ENCODE peak calls at places on chromosomes 12 and 14, in six cellular contexts. O, Q, Z, S, E and R are unnamed samples.

GRCh38 chr14:101410126-101410525 is 151.2 kb upstream of the DIO3 start:
- DNase-seq in E (no peak), O (no peak), Q (no peak), Z (no peak), S (no peak), R (no peak)

GRCh38 chr14:61461808-61462275 is 140.5 kb downstream of the PRKCH start:
- DNase-seq in E (peak; percentile 79), Q (no peak), Z (peak; percentile 87), O (no peak), S (peak; percentile 60), R (no peak)

GRCh38 chr12:108133482-108133881 is 4.4 kb downstream of the WSCD2 start:
- DNase-seq in Q (no peak), O (no peak), S (no peak), Z (no peak), E (no peak), R (no peak)

GRCh38 chr12:80632835-80633234 is 74.6 kb upstream of the MYF6 start:
- DNase-seq in S (peak; percentile 24), Z (no peak), Q (no peak), O (no peak), E (peak; percentile 23), R (no peak)

GRCh38 chr14:24362241-24362960 is 5.6 kb upstream of the NFATC4 start:
- DNase-seq in E (peak; percentile 77), O (no peak), S (no peak), Q (no peak), Z (no peak), R (no peak)

GRCh38 chr12:132285311-132285741 is 44.1 kb downstream of the GALNT9 start:
- DNase-seq in S (no peak), Q (no peak), O (no peak), Z (no peak), E (no peak), R (no peak)

GRCh38 chr14:92923744-92924103 is 774 bp downstream of the CHGA start:
- DNase-seq in E (no peak), Q (no peak), O (no peak), S (no peak), Z (no peak), R (no peak)

GRCh38 chr12:22230280-22230794 is 104.2 kb downstream of the ST8SIA1 start:
- DNase-seq in Z (peak; percentile 39), E (no peak), S (no peak), Q (no peak), O (no peak), R (no peak)

GRCh38 chr12:90407841-90408240 is 547.1 kb downstream of the CCER1 start:
- DNase-seq in S (no peak), Z (no peak), Q (no peak), O (no peak), E (no peak), R (no peak)

GRCh38 chr12:3342051-3342450 is 149.0 kb upstream of the PRMT8 start:
- DNase-seq in E (peak; percentile 48), S (peak; percentile 78), O (no peak), Z (peak; percentile 50), Q (no peak), R (no peak)

GRCh38 chr12:123948401-123949117 is 24.1 kb downstream of the CCDC92 start:
- DNase-seq in Q (no peak), E (no peak), Z (peak; percentile 10), S (no peak), O (no peak), R (no peak)

GRCh38 chr12:62006076-62006732 is 254.0 kb upstream of the USP15 start:
- DNase-seq in Z (peak; percentile 51), O (peak; percentile 1), Q (no peak), E (peak; percentile 29), S (peak; percentile 74), R (peak; percentile 5)

GRCh38 chr14:53412819-53413664 is 259.9 kb upstream of the DDHD1 start:
- DNase-seq in S (no peak), O (no peak), E (peak; percentile 18), Q (no peak), Z (no peak), R (no peak)

GRCh38 chr14:28298156-28298555 is 468.4 kb upstream of the FOXG1 start:
- DNase-seq in Q (no peak), E (no peak), Z (peak; percentile 26), O (no peak), S (no peak), R (no peak)

GRCh38 chr12:110619534-110619953 is 5.6 kb downstream of the TCTN1 start:
- DNase-seq in E (peak; percentile 13), Z (no peak), O (no peak), Q (no peak), S (no peak), R (no peak)

GRCh38 chr14:38224328-38224727 is 16.6 kb downstream of the SSTR1 start:
- DNase-seq in O (no peak), Z (no peak), E (no peak), Q (no peak), S (no peak), R (no peak)

GRCh38 chr14:106459971-106460730 is 933.8 kb downstream of the TMEM121 start:
- DNase-seq in Q (no peak), E (no peak), S (no peak), O (no peak), Z (no peak), R (no peak)

GRCh38 chr12:1885082-1885596 is 33.3 kb downstream of the CACNA2D4 start:
- DNase-seq in Z (no peak), O (no peak), Q (no peak), E (no peak), S (no peak), R (no peak)

GRCh38 chr12:123910057-123910456 is 62.6 kb downstream of the CCDC92 start:
- DNase-seq in O (no peak), E (no peak), S (no peak), Q (no peak), Z (no peak), R (no peak)

GRCh38 chr12:106288510-106289195 is 13.9 kb upstream of the TCP11L2 start:
- DNase-seq in E (peak; percentile 89), S (no peak), Q (no peak), O (peak; percentile 45), Z (peak; percentile 73), R (no peak)

GRCh38 chr14:88044782-88045446 is 40.0 kb downstream of the GPR65 start:
- DNase-seq in Z (no peak), Q (no peak), O (no peak), S (no peak), E (no peak), R (no peak)

GRCh38 chr14:34911209-34912150 is 36.3 kb upstream of the BAZ1A start:
- DNase-seq in Q (no peak), O (no peak), S (no peak), E (peak; percentile 62), Z (peak; percentile 82), R (no peak)

GRCh38 chr12:89960607-89961394 is 252.2 kb upstream of the ATP2B1 start:
- DNase-seq in Z (peak; percentile 11), E (peak; percentile 43), S (no peak), Q (no peak), O (no peak), R (no peak)

GRCh38 chr12:54016478-54016964 is 7.7 kb downstream of the HOXC8 start:
- DNase-seq in E (peak; percentile 88), Z (no peak), Q (peak; percentile 43), S (no peak), O (no peak), R (no peak)

GRCh38 chr14:34205799-34206198 is 254.9 kb upstream of the EGLN3 start:
- DNase-seq in Q (no peak), S (no peak), E (no peak), Z (no peak), O (no peak), R (no peak)

GRCh38 chr14:77369280-77369679 is 7.6 kb downstream of the TMED8 start:
- DNase-seq in O (no peak), Q (no peak), S (no peak), E (no peak), Z (no peak), R (no peak)

GRCh38 chr14:65483647-65484046 is 71.1 kb downstream of the FUT8 start:
- DNase-seq in Z (no peak), O (no peak), E (peak; percentile 13), S (no peak), Q (no peak), R (no peak)

GRCh38 chr12:113050808-113051207 is 5.7 kb upstream of the DTX1 start:
- DNase-seq in O (no peak), E (no peak), S (no peak), Z (no peak), Q (no peak), R (no peak)

GRCh38 chr14:68363401-68363800 is 429.5 kb downstream of the ZFP36L1 start:
- DNase-seq in Q (no peak), Z (peak; percentile 46), S (no peak), E (no peak), O (no peak), R (no peak)

GRCh38 chr12:607541-608001 is 55.7 kb downstream of the NINJ2 start:
- DNase-seq in S (no peak), Z (peak; percentile 61), Q (no peak), E (no peak), O (peak; percentile 49), R (no peak)

GRCh38 chr14:70663707-70664179 is 22.0 kb downstream of the TTC9 start:
- DNase-seq in E (peak; percentile 90), O (no peak), Q (no peak), Z (no peak), S (no peak), R (no peak)

GRCh38 chr14:95300002-95300696 is 19.6 kb downstream of the CLMN start:
- DNase-seq in Z (no peak), E (no peak), O (no peak), Q (no peak), S (peak; percentile 83), R (no peak)

GRCh38 chr14:50605776-50606175 is 45.8 kb downstream of the ATL1 start:
- DNase-seq in Z (peak; percentile 49), O (peak; percentile 49), E (peak; percentile 10), S (no peak), Q (no peak), R (peak; percentile 45)

GRCh38 chr14:89139404-89140247 is 277.4 kb downstream of the FOXN3 start:
- DNase-seq in O (no peak), E (no peak), Q (no peak), Z (no peak), S (peak; percentile 76), R (no peak)

GRCh38 chr12:53761306-53761705 is 9.5 kb upstream of the CISTR start:
- DNase-seq in Q (no peak), S (no peak), E (peak; percentile 66), Z (no peak), O (no peak), R (no peak)

GRCh38 chr12:121145221-121145620 is 12.5 kb downstream of the P2RX7 start:
- DNase-seq in E (peak; percentile 3), Q (no peak), O (no peak), S (no peak), Z (peak; percentile 21), R (no peak)

GRCh38 chr12:24991209-24992049 is 42.5 kb upstream of the BCAT1 start:
- DNase-seq in Q (peak; percentile 15), O (peak; percentile 26), E (peak; percentile 60), Z (peak; percentile 71), S (peak; percentile 82), R (peak; percentile 45)

GRCh38 chr12:102962532-102962931 is 5.1 kb downstream of the ASCL1 start:
- DNase-seq in E (no peak), Q (no peak), Z (no peak), O (no peak), S (peak; percentile 60), R (no peak)